ENCODE peak calls at places on chromosome 6, in four cellular contexts. F is CD14-positive monocyte, V is DND-41, Z is GM13976. A is an unnamed sample.

GRCh38 chr6:168962886-168963285 is 290.8 kb downstream of the THBS2 start:
- DNase-seq in F (no peak), V (no peak), Z (no peak), A (no peak)

GRCh38 chr6:106033806-106034205 is 52.3 kb upstream of the PRDM1 start:
- DNase-seq in F (no peak), V (no peak), Z (no peak), A (no peak)

GRCh38 chr6:149317656-149318571 is at the start of gene TAB2:
- DNase-seq in F (peak), V (peak), Z (peak), A (peak)

GRCh38 chr6:143872211-143872610 is 7.9 kb downstream of the ZC2HC1B start:
- DNase-seq in F (no peak), V (no peak), Z (peak), A (no peak)

GRCh38 chr6:19860235-19860877 is 23.2 kb downstream of the ID4 start:
- DNase-seq in V (no peak), Z (no peak), F (no peak), A (peak)

GRCh38 chr6:113558966-113559365 is 298.2 kb upstream of the MARCKS start:
- DNase-seq in V (no peak), F (no peak), Z (no peak), A (no peak)

GRCh38 chr6:131197716-131198115 is 62.4 kb downstream of the AKAP7 start:
- DNase-seq in Z (no peak), V (peak), F (no peak), A (no peak)

GRCh38 chr6:37777272-37777736 is 42.2 kb upstream of the ZFAND3 start:
- DNase-seq in Z (peak), V (no peak), F (no peak), A (no peak)

GRCh38 chr6:50185006-50185405 is 135.3 kb upstream of the DEFB112 start:
- DNase-seq in V (no peak), F (no peak), Z (no peak), A (no peak)

GRCh38 chr6:38968702-38969149 is 79.9 kb upstream of the GLP1R start:
- DNase-seq in V (no peak), F (no peak), Z (no peak), A (no peak)

GRCh38 chr6:32167761-32168262 is 3.4 kb downstream of the EGFL8 start:
- DNase-seq in F (no peak), Z (no peak), V (no peak), A (no peak)

GRCh38 chr6:32168350-32168749 is 4.0 kb downstream of the EGFL8 start:
- DNase-seq in Z (no peak), V (no peak), F (no peak), A (no peak)

GRCh38 chr6:32164295-32164694 is at the start of gene EGFL8:
- DNase-seq in V (no peak), Z (no peak), F (peak), A (no peak)

GRCh38 chr6:32167154-32167760 is 2.9 kb downstream of the EGFL8 start:
- DNase-seq in F (no peak), Z (no peak), V (no peak), A (no peak)

DNA sequence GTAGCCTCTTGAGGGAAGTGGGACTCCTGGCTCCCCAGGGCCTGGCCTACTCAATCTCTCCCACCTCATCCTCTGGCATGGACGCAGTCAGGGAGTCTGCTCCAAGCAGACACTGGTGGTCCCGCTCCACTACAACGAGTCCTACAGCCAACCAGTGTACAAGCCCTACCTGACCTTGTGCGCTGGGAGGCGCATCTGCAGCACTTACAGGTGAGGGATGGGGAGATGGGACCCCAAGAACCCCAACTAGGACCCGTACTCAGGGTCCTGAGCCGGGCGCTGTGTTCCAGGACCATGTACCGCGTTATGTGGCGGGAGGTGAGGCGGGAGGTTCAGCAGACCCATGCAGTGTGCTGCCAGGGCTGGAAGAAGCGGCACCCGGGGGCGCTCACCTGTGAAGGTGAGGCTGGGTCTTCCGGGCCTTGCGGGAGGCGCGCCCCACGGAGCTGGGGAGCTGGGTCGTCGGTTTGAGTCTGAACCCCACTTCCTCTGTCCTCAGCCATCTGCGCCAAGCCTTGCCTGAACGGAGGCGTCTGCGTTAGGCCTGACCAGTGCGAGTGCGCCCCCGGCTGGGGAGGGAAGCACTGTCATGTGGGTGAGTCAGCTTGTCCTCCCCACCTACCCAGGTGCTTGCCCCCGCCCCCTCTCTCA is 2.1 kb downstream of the EGFL8 start:
- DNase-seq in F (peak), Z (peak), V (peak), A (no peak)
- TF ChIP-seq CTCF in F (no peak), Z (no peak), V (no peak), A (peak)

DNA sequence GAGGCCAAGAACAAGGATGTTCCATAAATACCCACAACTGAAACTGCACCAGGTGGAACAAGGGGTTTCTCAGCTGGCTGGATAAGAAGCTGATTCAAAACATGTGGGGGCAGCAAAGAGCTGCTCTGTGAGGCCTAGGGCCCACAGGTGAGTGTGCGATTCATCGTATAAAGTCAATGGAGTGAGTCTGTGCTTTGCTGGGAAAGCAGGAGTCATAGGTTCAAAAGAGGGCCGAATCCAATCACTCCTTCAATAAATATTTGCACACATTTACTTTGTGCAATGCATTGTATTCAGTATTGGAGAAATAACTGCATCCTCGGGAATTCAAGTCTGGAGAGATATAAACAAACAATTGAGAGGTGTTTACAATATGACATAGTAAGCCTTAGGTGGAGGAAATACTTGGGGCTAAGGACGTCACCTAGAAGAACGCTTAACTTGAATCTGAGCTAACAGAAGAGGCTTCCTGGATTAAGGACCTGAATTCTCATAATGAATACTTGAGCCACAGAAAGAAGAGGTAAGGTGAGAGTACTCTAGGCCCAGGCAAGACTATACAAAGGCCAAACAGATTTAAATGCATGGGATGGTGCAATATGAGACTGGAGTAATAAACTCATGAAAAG is 83.7 kb upstream of the TMEM30A start:
- DNase-seq in F (no peak), Z (no peak), V (no peak), A (peak)
- TF ChIP-seq CTCF in F (no peak), Z (peak), V (peak), A (peak)

GRCh38 chr6:29507319-29507718 is 19.6 kb upstream of the MAS1L start:
- DNase-seq in F (no peak), V (no peak), Z (no peak), A (no peak)
- TF ChIP-seq CTCF in F (no peak), V (no peak), Z (no peak), A (no peak)

GRCh38 chr6:32169211-32169610 is 4.8 kb downstream of the EGFL8 start:
- DNase-seq in F (no peak), V (no peak), Z (no peak), A (no peak)
- TF ChIP-seq CTCF in F (no peak), V (peak), Z (no peak), A (peak)

DNA sequence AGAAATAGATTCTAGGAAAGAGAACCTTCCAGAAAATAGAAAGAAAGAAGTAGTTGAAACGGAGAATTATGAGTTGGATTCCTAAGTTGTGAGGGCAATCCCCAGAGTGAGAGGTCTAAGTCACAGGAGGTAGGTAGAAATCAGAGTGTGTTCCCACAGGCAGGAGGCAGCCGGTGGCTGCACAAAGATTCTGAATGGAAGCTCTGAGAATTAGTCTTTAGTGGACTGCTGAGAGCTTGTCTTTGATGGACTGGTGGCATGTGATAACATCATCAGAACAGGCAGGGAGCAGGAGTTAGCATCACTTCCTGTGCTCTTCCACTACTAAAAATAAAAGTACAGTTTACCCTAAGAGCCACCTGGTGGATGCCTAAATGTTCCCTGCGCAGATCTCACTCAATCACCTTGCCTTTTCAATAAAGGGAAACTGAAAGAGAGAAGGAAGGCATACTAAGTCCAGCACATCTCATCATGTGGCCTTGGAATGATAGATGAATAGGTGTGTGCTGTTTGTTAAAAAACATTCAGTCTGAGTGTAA is 294.6 kb upstream of the POU3F2 start:
- DNase-seq in Z (no peak), F (no peak), V (no peak), A (no peak)
- TF ChIP-seq CTCF in Z (no peak), F (no peak), V (peak), A (no peak)

DNA sequence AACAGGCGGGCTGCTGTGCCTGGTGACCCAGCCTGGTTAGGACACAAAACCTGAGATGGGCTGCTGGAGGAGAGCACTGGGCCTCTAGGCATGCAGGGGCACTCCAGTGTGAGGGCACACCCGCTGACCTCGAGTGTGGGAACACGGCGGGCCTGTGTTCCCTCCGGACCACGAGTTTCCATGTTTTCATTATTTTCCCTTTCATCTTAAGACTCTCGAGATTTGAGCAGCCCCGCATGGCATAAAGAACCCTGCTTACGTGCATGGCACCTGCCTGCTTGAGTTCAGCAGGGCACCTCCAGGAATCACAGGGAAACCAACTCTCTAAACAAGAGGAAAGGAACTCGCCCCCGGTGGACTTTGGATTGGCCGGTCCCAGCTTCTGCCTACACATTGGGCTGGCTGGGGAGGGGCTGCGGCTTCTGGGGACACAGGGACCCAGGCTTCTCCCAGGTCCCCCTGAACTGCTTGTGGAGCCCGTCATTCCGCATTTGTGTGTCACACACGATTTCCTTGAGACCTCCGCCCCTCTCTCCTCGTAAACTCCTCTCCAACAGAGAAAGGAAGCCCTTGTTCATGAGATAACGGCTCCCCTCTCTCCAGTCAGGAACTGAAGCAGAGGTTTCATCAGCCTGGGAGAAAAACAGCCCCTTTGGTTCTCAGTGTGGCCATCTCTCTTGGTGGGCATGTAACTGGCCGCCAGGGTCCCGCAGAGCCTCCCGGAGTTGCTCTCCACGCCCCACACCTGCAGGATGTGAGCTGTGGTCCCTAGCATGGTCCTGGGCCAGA is 181.8 kb downstream of the TTLL2 start:
- DNase-seq in Z (no peak), F (no peak), V (no peak), A (no peak)
- TF ChIP-seq CTCF in Z (no peak), F (no peak), V (no peak), A (no peak)

GRCh38 chr6:130037207-130037811 is 18.9 kb downstream of the L3MBTL3 start:
- DNase-seq in F (no peak), V (no peak), Z (no peak), A (no peak)
- TF ChIP-seq CTCF in F (peak), V (peak), Z (no peak), A (peak)

GRCh38 chr6:158595223-158595622 is 35.3 kb downstream of the TMEM181 start:
- DNase-seq in V (peak), Z (no peak), F (no peak), A (no peak)
- TF ChIP-seq CTCF in V (peak), Z (no peak), F (peak), A (no peak)